ENCODE peak calls at places on chromosome 2, in eight cellular contexts. One of them, this sample, is unnamed.

GRCh38 chr2:96427917-96428316 is 77.2 kb downstream of the NEURL3 start:
- DNase-seq in CD8-positive, alpha-beta T cell: no peak
- DNase-seq in right atrium auricular region: no peak
- DNase-seq in lower lobe of right lung: no peak
- DNase-seq in ovary: no peak
- DNase-seq in CD8-positive, alpha-beta memory T cell: no peak
- DNase-seq in GM23338: no peak
- DNase-seq in transverse colon: no peak
- DNase-seq in this sample: peak; percentile 34

GRCh38 chr2:81714817-81715216 is 1410.3 kb upstream of the LRRTM1 start:
- DNase-seq in ovary: no peak
- DNase-seq in transverse colon: no peak
- DNase-seq in lower lobe of right lung: no peak
- DNase-seq in right atrium auricular region: no peak
- DNase-seq in GM23338: no peak
- DNase-seq in CD8-positive, alpha-beta memory T cell: no peak
- DNase-seq in CD8-positive, alpha-beta T cell: no peak
- DNase-seq in this sample: no peak

GRCh38 chr2:136319651-136320050 is 201.7 kb upstream of the CXCR4 start:
- DNase-seq in lower lobe of right lung: no peak
- DNase-seq in CD8-positive, alpha-beta memory T cell: no peak
- DNase-seq in right atrium auricular region: no peak
- DNase-seq in GM23338: no peak
- DNase-seq in ovary: no peak
- DNase-seq in transverse colon: no peak
- DNase-seq in CD8-positive, alpha-beta T cell: no peak
- DNase-seq in this sample: no peak

GRCh38 chr2:85455552-85456090 is 37.1 kb downstream of the SH2D6 start:
- DNase-seq in CD8-positive, alpha-beta T cell: no peak
- DNase-seq in GM23338: peak; percentile 60
- DNase-seq in lower lobe of right lung: no peak
- DNase-seq in transverse colon: no peak
- DNase-seq in ovary: no peak
- DNase-seq in CD8-positive, alpha-beta memory T cell: no peak
- DNase-seq in right atrium auricular region: no peak
- DNase-seq in this sample: no peak

GRCh38 chr2:30346475-30347169 is 100.4 kb upstream of the LCLAT1 start:
- DNase-seq in right atrium auricular region: peak; percentile 67
- DNase-seq in lower lobe of right lung: peak; percentile 53
- DNase-seq in CD8-positive, alpha-beta memory T cell: no peak
- DNase-seq in CD8-positive, alpha-beta T cell: no peak
- DNase-seq in GM23338: peak; percentile 70
- DNase-seq in ovary: peak; percentile 83
- DNase-seq in transverse colon: peak; percentile 33
- DNase-seq in this sample: peak; percentile 64

GRCh38 chr2:102703748-102704147 is 58.1 kb upstream of the TMEM182 start:
- DNase-seq in lower lobe of right lung: no peak
- DNase-seq in transverse colon: peak; percentile 39
- DNase-seq in right atrium auricular region: no peak
- DNase-seq in GM23338: peak; percentile 60
- DNase-seq in CD8-positive, alpha-beta memory T cell: no peak
- DNase-seq in ovary: no peak
- DNase-seq in CD8-positive, alpha-beta T cell: no peak
- DNase-seq in this sample: no peak

GRCh38 chr2:130852521-130853115 is 15.9 kb downstream of the ARHGEF4 start:
- DNase-seq in CD8-positive, alpha-beta memory T cell: no peak
- DNase-seq in GM23338: no peak
- DNase-seq in right atrium auricular region: no peak
- DNase-seq in ovary: no peak
- DNase-seq in lower lobe of right lung: no peak
- DNase-seq in transverse colon: no peak
- DNase-seq in CD8-positive, alpha-beta T cell: no peak
- DNase-seq in this sample: no peak

GRCh38 chr2:110740747-110741349 is 8.5 kb downstream of the ACOXL start:
- DNase-seq in lower lobe of right lung: no peak
- DNase-seq in transverse colon: no peak
- DNase-seq in CD8-positive, alpha-beta memory T cell: no peak
- DNase-seq in right atrium auricular region: no peak
- DNase-seq in CD8-positive, alpha-beta T cell: no peak
- DNase-seq in GM23338: no peak
- DNase-seq in ovary: no peak
- DNase-seq in this sample: no peak

DNA sequence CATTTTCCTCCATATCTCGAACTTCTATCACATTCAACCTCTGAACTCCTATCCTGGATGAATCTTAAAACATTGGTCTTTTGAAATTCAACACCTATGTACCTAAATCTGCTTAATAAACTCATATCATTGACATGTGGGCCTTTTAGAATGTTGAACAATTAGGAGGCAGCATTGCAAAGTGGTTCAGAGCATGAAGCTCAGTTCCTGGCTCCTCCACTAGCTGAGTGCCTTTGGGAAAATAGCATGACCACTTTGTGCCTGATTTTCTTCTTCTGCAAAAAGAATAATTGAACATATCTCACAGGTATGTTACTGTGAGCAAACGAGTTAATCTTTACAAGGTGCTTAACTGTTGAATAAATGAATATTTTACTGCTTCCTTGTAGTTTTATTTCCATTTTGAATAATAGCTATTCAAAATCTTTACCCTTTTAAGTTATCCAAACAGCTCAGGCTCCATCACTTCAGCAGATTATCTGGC is 14.3 kb upstream of the ITPRID2 start:
- DNase-seq in ovary: no peak
- DNase-seq in lower lobe of right lung: no peak
- DNase-seq in CD8-positive, alpha-beta T cell: no peak
- DNase-seq in transverse colon: no peak
- DNase-seq in right atrium auricular region: no peak
- DNase-seq in CD8-positive, alpha-beta memory T cell: no peak
- DNase-seq in GM23338: no peak
- DNase-seq in this sample: no peak
- H3K27ac ChIP-seq in ovary: no peak overlapping the region
- H3K27ac ChIP-seq in lower lobe of right lung: no peak overlapping the region
- H3K27ac ChIP-seq in CD8-positive, alpha-beta T cell: no peak overlapping the region
- H3K27ac ChIP-seq in transverse colon: peak overlapping the region; percentile 39
- H3K27ac ChIP-seq in right atrium auricular region: no peak overlapping the region
- H3K27ac ChIP-seq in CD8-positive, alpha-beta memory T cell: no peak overlapping the region
- H3K27ac ChIP-seq in GM23338: no peak overlapping the region
- H3K27ac ChIP-seq in this sample: no peak overlapping the region

DNA sequence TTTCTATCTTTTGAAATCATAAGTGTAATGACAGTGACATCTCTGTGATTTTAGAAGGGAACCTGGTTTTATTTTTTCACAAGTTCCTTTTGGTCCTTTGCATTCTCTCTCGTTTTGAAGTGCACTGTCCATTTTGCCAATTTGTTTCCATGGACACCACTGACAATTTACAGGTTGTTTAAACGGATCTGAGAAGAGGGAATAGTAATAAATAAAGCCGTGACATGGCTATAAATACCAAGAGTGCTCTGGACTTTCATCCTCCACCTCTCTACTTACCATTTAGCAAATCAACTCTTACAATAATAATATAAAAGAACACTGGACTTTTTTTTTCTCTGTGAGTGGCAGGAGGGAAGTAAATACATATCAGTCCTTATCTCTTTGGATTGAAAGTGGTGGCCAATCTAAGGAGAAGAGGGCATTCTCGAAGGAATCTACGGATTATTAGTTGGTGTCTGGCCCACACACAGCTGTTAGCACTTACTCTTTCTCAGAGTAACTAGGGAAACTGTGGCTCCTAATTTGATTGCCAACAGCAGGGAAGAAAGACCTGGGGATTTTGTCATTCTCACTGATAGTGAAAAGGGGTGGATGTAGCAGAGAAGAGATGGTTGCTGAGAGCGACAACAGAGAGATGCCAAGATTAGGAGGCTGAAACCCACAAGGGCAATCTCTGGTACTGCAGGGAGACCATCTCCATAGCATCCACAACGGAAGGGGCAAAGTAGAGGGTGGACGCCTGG is 108.7 kb upstream of the FSHR start:
- DNase-seq in transverse colon: no peak
- DNase-seq in lower lobe of right lung: no peak
- DNase-seq in right atrium auricular region: no peak
- DNase-seq in CD8-positive, alpha-beta T cell: no peak
- DNase-seq in GM23338: no peak
- DNase-seq in CD8-positive, alpha-beta memory T cell: no peak
- DNase-seq in ovary: no peak
- DNase-seq in this sample: no peak
- H3K4me1 ChIP-seq in transverse colon: no peaks in the 10 kb centered on the region
- H3K4me1 ChIP-seq in lower lobe of right lung: no peaks in the 10 kb centered on the region
- H3K4me1 ChIP-seq in right atrium auricular region: no peaks in the 10 kb centered on the region
- H3K4me1 ChIP-seq in CD8-positive, alpha-beta T cell: no peaks in the 10 kb centered on the region
- H3K4me1 ChIP-seq in GM23338: no peaks in the 10 kb centered on the region
- H3K4me1 ChIP-seq in CD8-positive, alpha-beta memory T cell: no peaks in the 10 kb centered on the region
- H3K4me1 ChIP-seq in ovary: no peaks in the 10 kb centered on the region
- H3K4me1 ChIP-seq in this sample: no peaks in the 10 kb centered on the region

GRCh38 chr2:211390506-211390905 is 834.1 kb downstream of the CPS1 start:
- DNase-seq in transverse colon: no peak
- DNase-seq in right atrium auricular region: no peak
- DNase-seq in ovary: no peak
- DNase-seq in lower lobe of right lung: no peak
- DNase-seq in GM23338: no peak
- DNase-seq in CD8-positive, alpha-beta memory T cell: no peak
- DNase-seq in CD8-positive, alpha-beta T cell: no peak
- DNase-seq in this sample: no peak

GRCh38 chr2:211387734-211388133 is 831.3 kb downstream of the CPS1 start:
- DNase-seq in CD8-positive, alpha-beta memory T cell: no peak
- DNase-seq in ovary: no peak
- DNase-seq in CD8-positive, alpha-beta T cell: no peak
- DNase-seq in transverse colon: no peak
- DNase-seq in right atrium auricular region: no peak
- DNase-seq in GM23338: no peak
- DNase-seq in lower lobe of right lung: no peak
- DNase-seq in this sample: no peak

GRCh38 chr2:211396815-211397214 is 840.4 kb downstream of the CPS1 start:
- DNase-seq in ovary: no peak
- DNase-seq in right atrium auricular region: no peak
- DNase-seq in transverse colon: no peak
- DNase-seq in lower lobe of right lung: no peak
- DNase-seq in CD8-positive, alpha-beta T cell: no peak
- DNase-seq in GM23338: no peak
- DNase-seq in CD8-positive, alpha-beta memory T cell: no peak
- DNase-seq in this sample: peak; percentile 48

DNA sequence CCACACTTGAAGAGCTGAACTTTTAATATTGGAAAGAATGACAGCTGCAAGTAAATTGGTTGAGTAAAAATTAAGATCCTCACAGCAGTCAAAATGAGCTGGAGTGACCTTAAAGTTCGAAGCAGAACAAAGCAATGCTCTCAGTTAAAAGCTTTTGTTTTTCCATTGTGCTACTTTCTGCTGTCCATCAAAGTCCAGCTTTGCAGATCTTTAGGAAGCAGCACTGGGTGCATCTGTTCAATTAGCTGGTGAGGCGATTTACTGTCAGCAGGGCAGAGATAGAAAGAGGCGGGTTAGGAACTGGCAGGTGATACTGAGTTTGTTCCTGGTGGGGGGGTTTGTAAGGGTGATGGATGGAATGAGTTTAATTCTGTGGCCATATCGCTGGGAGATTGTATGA is 834.8 kb downstream of the CPS1 start:
- DNase-seq in right atrium auricular region: no peak
- DNase-seq in CD8-positive, alpha-beta memory T cell: no peak
- DNase-seq in lower lobe of right lung: no peak
- DNase-seq in ovary: no peak
- DNase-seq in GM23338: no peak
- DNase-seq in CD8-positive, alpha-beta T cell: no peak
- DNase-seq in transverse colon: no peak
- DNase-seq in this sample: no peak
- H3K4me3 ChIP-seq in right atrium auricular region: no peak overlapping the region
- H3K4me3 ChIP-seq in CD8-positive, alpha-beta memory T cell: no peak overlapping the region
- H3K4me3 ChIP-seq in lower lobe of right lung: no peak overlapping the region
- H3K4me3 ChIP-seq in ovary: no peak overlapping the region
- H3K4me3 ChIP-seq in GM23338: no peak overlapping the region
- H3K4me3 ChIP-seq in CD8-positive, alpha-beta T cell: no peak overlapping the region
- H3K4me3 ChIP-seq in transverse colon: no peak overlapping the region
- H3K4me3 ChIP-seq in this sample: no peak overlapping the region

DNA sequence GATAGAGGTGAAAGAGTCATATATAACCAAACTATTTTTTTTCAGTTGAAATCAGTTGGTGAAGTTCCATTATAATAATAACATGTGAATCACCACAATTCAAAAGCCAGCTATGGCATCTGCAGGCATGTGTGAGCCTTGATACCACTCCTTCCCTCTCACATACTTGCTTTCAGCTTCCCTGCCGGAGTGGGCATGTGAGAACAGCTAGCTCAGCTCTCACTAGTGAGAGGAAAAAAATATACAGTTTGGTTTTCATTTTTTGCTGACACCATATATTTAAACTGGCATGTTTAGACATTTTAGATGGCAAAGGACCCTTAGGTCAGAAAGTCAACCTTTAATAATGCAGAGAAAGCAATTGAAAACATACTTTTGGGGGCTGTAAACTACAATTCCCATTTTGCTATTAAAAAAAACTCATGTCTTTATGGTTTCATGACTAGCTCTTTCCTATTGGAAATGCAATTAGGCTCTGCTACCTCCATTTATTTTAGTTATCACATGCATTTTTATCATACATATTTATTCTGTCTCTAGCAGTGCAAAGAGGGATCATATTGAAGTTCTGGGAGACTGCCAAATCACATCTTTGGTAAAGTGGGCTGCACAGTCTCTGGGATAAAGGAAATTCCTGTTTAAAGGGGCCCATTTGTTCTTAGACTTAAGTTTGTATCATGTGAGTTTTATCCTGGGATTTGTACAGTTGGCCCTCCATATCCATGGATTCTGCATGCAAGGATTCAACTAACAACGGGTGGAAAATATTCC is 33.2 kb upstream of the SLC40A1 start:
- DNase-seq in GM23338: no peak
- DNase-seq in CD8-positive, alpha-beta memory T cell: no peak
- DNase-seq in right atrium auricular region: no peak
- DNase-seq in ovary: no peak
- DNase-seq in CD8-positive, alpha-beta T cell: no peak
- DNase-seq in transverse colon: no peak
- DNase-seq in lower lobe of right lung: no peak
- DNase-seq in this sample: no peak
- H3K27ac ChIP-seq in GM23338: no peak overlapping the region
- H3K27ac ChIP-seq in CD8-positive, alpha-beta memory T cell: no peak overlapping the region
- H3K27ac ChIP-seq in right atrium auricular region: peak overlapping the region; percentile 42
- H3K27ac ChIP-seq in ovary: no peak overlapping the region
- H3K27ac ChIP-seq in CD8-positive, alpha-beta T cell: no peak overlapping the region
- H3K27ac ChIP-seq in transverse colon: peak overlapping the region; percentile 14
- H3K27ac ChIP-seq in lower lobe of right lung: peak overlapping the region; percentile 70
- H3K27ac ChIP-seq in this sample: no peak overlapping the region